ENCODE peak calls at places on chromosomes 16 and 17, in nine cellular contexts. I, E, Q, N, Y, O, R, W and U are unnamed samples.

GRCh38 chr16:70476272-70477020 is 22.1 kb downstream of the FCSK start:
- DNase-seq in R (no peak), N (peak; percentile 77), W (no peak), I (no peak), E (peak; percentile 77), O (no peak), Q (peak; percentile 79), Y (peak; percentile 87), U (peak; percentile 72)

GRCh38 chr16:58026139-58026704 is 668 bp downstream of the MMP15 start:
- DNase-seq in W (no peak), E (no peak), O (peak; percentile 64), I (peak; percentile 61), N (peak; percentile 67), R (no peak), Y (peak; percentile 69), Q (peak; percentile 28), U (peak; percentile 54)

GRCh38 chr16:46746821-46747776 is 1.0 kb downstream of the MYLK3 start:
- DNase-seq in E (no peak), Q (no peak), R (no peak), N (no peak), I (peak; percentile 95), O (peak; percentile 16), Y (no peak), W (no peak), U (no peak)

GRCh38 chr16:12211870-12212690 is 235.5 kb downstream of the SNX29 start:
- DNase-seq in Q (no peak), W (no peak), I (no peak), N (no peak), E (no peak), R (no peak), Y (no peak), O (no peak), U (no peak)

GRCh38 chr17:81235822-81236740 is 2.8 kb downstream of the TEPSIN start:
- DNase-seq in Y (no peak), W (no peak), Q (no peak), E (no peak), O (no peak), N (no peak), I (no peak), R (no peak), U (no peak)

GRCh38 chr17:41635121-41636097 is 11.0 kb upstream of the KRT17 start:
- DNase-seq in R (no peak), Q (no peak), E (no peak), I (peak; percentile 56), N (peak; percentile 26), O (no peak), W (no peak), Y (no peak), U (peak; percentile 60)

GRCh38 chr17:17408236-17408794 is 68.5 kb upstream of the MED9 start:
- DNase-seq in E (no peak), Y (peak; percentile 76), W (no peak), N (peak; percentile 63), O (no peak), R (no peak), Q (peak; percentile 41), I (no peak), U (peak; percentile 63)

GRCh38 chr16:78377312-78377711 is 277.9 kb downstream of the WWOX start:
- DNase-seq in E (no peak), W (no peak), N (no peak), Q (no peak), R (no peak), O (no peak), I (no peak), Y (no peak), U (no peak)

GRCh38 chr17:10316986-10317834 is 55.6 kb downstream of the MYH13 start:
- DNase-seq in Q (peak; percentile 23), Y (peak; percentile 23), R (no peak), W (peak; percentile 62), O (peak; percentile 80), N (peak; percentile 77), E (no peak), I (peak; percentile 85), U (peak; percentile 54)

GRCh38 chr17:56909742-56910508 is 3.9 kb downstream of the TRIM25 start:
- DNase-seq in I (no peak), N (peak; percentile 11), O (no peak), W (no peak), Q (no peak), E (no peak), R (no peak), Y (no peak), U (no peak)

GRCh38 chr16:7124242-7124641 is 208.4 kb upstream of the RBFOX1 start:
- DNase-seq in R (no peak), W (no peak), Y (no peak), Q (no peak), E (no peak), O (no peak), I (no peak), N (no peak), U (no peak)